ENCODE peak calls at places on chromosome 9, in four cellular contexts. W is effector memory CD4-positive, alpha-beta T cell; N is AG10803; J is ELR. K is an unnamed sample.

GRCh38 chr9:73845954-73846690 is 651.0 kb upstream of the RORB start:
- DNase-seq in W (no peak), N (no peak), J (no peak), K (no peak)

GRCh38 chr9:94981661-94982060 is 255.2 kb downstream of the AOPEP start:
- DNase-seq in W (no peak), N (no peak), J (no peak), K (no peak)

GRCh38 chr9:127548352-127548878 is 63.7 kb upstream of the STXBP1 start:
- DNase-seq in W (no peak), N (no peak), J (no peak), K (no peak)

GRCh38 chr9:33452828-33453271 is 5.5 kb upstream of the AQP3 start:
- DNase-seq in W (peak; percentile 17), N (peak; percentile 60), J (peak; percentile 94), K (peak; percentile 78)

GRCh38 chr9:6567140-6567591 is 78.4 kb downstream of the GLDC start:
- DNase-seq in W (no peak), N (peak; percentile 88), J (peak; percentile 96), K (peak; percentile 89)

GRCh38 chr9:90022474-90022873 is 417.7 kb downstream of the GADD45G start:
- DNase-seq in W (no peak), N (no peak), J (no peak), K (no peak)

GRCh38 chr9:29865764-29866313 is 2292.6 kb upstream of the C9orf72 start:
- DNase-seq in W (no peak), N (no peak), J (no peak), K (no peak)

GRCh38 chr9:114003756-114004155 is 74.3 kb downstream of the AMBP start:
- DNase-seq in W (no peak), N (peak; percentile 5), J (no peak), K (no peak)

GRCh38 chr9:4572184-4572826 is 82.0 kb downstream of the SLC1A1 start:
- DNase-seq in W (no peak), N (no peak), J (no peak), K (no peak)

GRCh38 chr9:127112056-127112455 is 10.4 kb downstream of the ANGPTL2 start:
- DNase-seq in W (no peak), N (no peak), J (no peak), K (no peak)

GRCh38 chr9:36278243-36278642 is 20.0 kb upstream of the GNE start:
- DNase-seq in W (no peak), N (no peak), J (no peak), K (no peak)

GRCh38 chr9:118091221-118091620 is 387.0 kb downstream of the TLR4 start:
- DNase-seq in W (no peak), N (no peak), J (no peak), K (no peak)

GRCh38 chr9:83304686-83305085 is 233.5 kb downstream of the FRMD3 start:
- DNase-seq in W (no peak), N (peak; percentile 91), J (no peak), K (no peak)

GRCh38 chr9:124040935-124041816 is 29.6 kb downstream of the LHX2 start:
- DNase-seq in W (no peak), N (no peak), J (peak; percentile 32), K (no peak)

GRCh38 chr9:86481466-86481865 is 127.3 kb upstream of the TUT7 start:
- DNase-seq in W (no peak), N (no peak), J (no peak), K (no peak)

GRCh38 chr9:85610074-85610855 is 131.5 kb downstream of the AGTPBP1 start:
- DNase-seq in W (no peak), N (peak; percentile 81), J (peak; percentile 80), K (peak; percentile 73)

GRCh38 chr9:128494108-128494742 is 10.3 kb upstream of the GLE1 start:
- DNase-seq in W (no peak), N (no peak), J (no peak), K (no peak)

GRCh38 chr9:35835216-35835604 is 6.2 kb downstream of the TMEM8B start:
- DNase-seq in W (no peak), N (no peak), J (no peak), K (no peak)

GRCh38 chr9:123002754-123003153 is 30.7 kb upstream of the GPR21 start:
- DNase-seq in W (no peak), N (no peak), J (no peak), K (no peak)

GRCh38 chr9:134253596-134254205 is 72.6 kb upstream of the RXRA start:
- DNase-seq in W (no peak), N (peak; percentile 74), J (no peak), K (peak; percentile 28)

GRCh38 chr9:91697201-91697600 is 252.8 kb downstream of the ROR2 start:
- DNase-seq in W (no peak), N (no peak), J (no peak), K (no peak)

GRCh38 chr9:15250013-15250412 is 57.0 kb downstream of the TTC39B start:
- DNase-seq in W (no peak), N (no peak), J (no peak), K (no peak)

GRCh38 chr9:133342570-133342969 is 5.4 kb downstream of the MED22 start:
- DNase-seq in W (no peak), N (no peak), J (no peak), K (no peak)

GRCh38 chr9:118929317-118929716 is 439.9 kb downstream of the BRINP1 start:
- DNase-seq in W (no peak), N (peak; percentile 88), J (peak; percentile 60), K (peak; percentile 45)

GRCh38 chr9:27848315-27848714 is 275.0 kb upstream of the C9orf72 start:
- DNase-seq in W (no peak), N (no peak), J (no peak), K (no peak)

GRCh38 chr9:127541865-127542264 is 70.2 kb upstream of the STXBP1 start:
- DNase-seq in W (no peak), N (peak; percentile 78), J (no peak), K (no peak)

K was measured in HFFc6.